ENCODE peak calls at places on chromosomes 12 and 14, in nine cellular contexts. Z is HepG2, Q is psoas muscle, R is left ventricle myocardium inferior, S is lower lobe of right lung, M is PC-9, U is Peyer's patch, P is GM23338, B is OCI-LY7. O is an unnamed sample.

GRCh38 chr12:125151284-125151683 is 86.0 kb downstream of the AACS start:
- DNase-seq in Z (peak; percentile 18), Q (no peak), R (no peak), S (no peak), M (no peak), U (no peak), P (peak; percentile 72), B (no peak), O (no peak)

GRCh38 chr12:124914392-124915248 is at the start of gene UBC:
- DNase-seq in Z (peak; percentile 76), Q (peak; percentile 91), R (peak; percentile 90), S (peak; percentile 91), M (peak; percentile 70), U (peak; percentile 93), P (peak; percentile 95), B (peak; percentile 95), O (peak; percentile 94)

GRCh38 chr14:52112336-52113018 is 43.6 kb upstream of the NID2 start:
- DNase-seq in Z (no peak), Q (no peak), R (no peak), S (no peak), M (peak; percentile 57), U (no peak), P (no peak), B (no peak), O (no peak)

GRCh38 chr12:80805106-80805505 is 88.4 kb downstream of the MYF5 start:
- DNase-seq in Z (no peak), Q (no peak), R (no peak), S (no peak), M (no peak), U (no peak), P (no peak), B (no peak), O (no peak)

GRCh38 chr12:76714861-76715260 is 49.1 kb upstream of the ZDHHC17 start:
- DNase-seq in Z (no peak), Q (no peak), R (no peak), S (no peak), M (no peak), U (no peak), P (no peak), B (no peak), O (no peak)

GRCh38 chr12:132318618-132319033 is 10.8 kb downstream of the GALNT9 start:
- DNase-seq in Z (no peak), Q (peak; percentile 7), R (no peak), S (peak; percentile 40), M (no peak), U (no peak), P (no peak), B (no peak), O (no peak)

GRCh38 chr14:81062816-81063215 is 107.4 kb downstream of the TSHR start:
- DNase-seq in Z (peak; percentile 10), Q (no peak), R (no peak), S (no peak), M (no peak), U (no peak), P (peak; percentile 76), B (peak; percentile 72), O (peak; percentile 14)

GRCh38 chr12:59672273-59672672 is 76.4 kb downstream of the SLC16A7 start:
- DNase-seq in Z (no peak), Q (no peak), R (no peak), S (no peak), M (no peak), U (no peak), P (peak; percentile 18), B (no peak), O (no peak)

GRCh38 chr12:42968426-42968825 is 378.9 kb upstream of the PRICKLE1 start:
- DNase-seq in Z (no peak), Q (no peak), R (no peak), S (no peak), M (no peak), U (no peak), P (no peak), B (no peak), O (no peak)

GRCh38 chr12:53070901-53071492 is 8.2 kb downstream of the SPRYD3 start:
- DNase-seq in Z (no peak), Q (peak; percentile 20), R (no peak), S (no peak), M (no peak), U (peak; percentile 32), P (no peak), B (no peak), O (no peak)

GRCh38 chr12:42156232-42156631 is 11.6 kb upstream of the GXYLT1 start:
- DNase-seq in Z (no peak), Q (no peak), R (no peak), S (no peak), M (no peak), U (no peak), P (no peak), B (no peak), O (no peak)

GRCh38 chr12:82207556-82207955 is 150.6 kb downstream of the CCDC59 start:
- DNase-seq in Z (no peak), Q (no peak), R (no peak), S (no peak), M (no peak), U (no peak), P (no peak), B (no peak), O (no peak)

GRCh38 chr14:99590746-99591555 is 13.1 kb downstream of the CCDC85C start:
- DNase-seq in Z (no peak), Q (no peak), R (no peak), S (no peak), M (no peak), U (no peak), P (no peak), B (no peak), O (peak; percentile 84)

GRCh38 chr14:103748539-103748867 is 32.9 kb downstream of the ZFYVE21 start:
- DNase-seq in Z (no peak), Q (no peak), R (no peak), S (no peak), M (no peak), U (no peak), P (no peak), B (peak; percentile 92), O (no peak)

GRCh38 chr12:57175428-57176138 is 28.2 kb upstream of the LRP1-AS start:
- DNase-seq in Z (peak; percentile 39), Q (peak; percentile 86), R (peak; percentile 87), S (peak; percentile 82), M (peak; percentile 60), U (peak; percentile 83), P (peak; percentile 94), B (peak; percentile 21), O (peak; percentile 82)

DNA sequence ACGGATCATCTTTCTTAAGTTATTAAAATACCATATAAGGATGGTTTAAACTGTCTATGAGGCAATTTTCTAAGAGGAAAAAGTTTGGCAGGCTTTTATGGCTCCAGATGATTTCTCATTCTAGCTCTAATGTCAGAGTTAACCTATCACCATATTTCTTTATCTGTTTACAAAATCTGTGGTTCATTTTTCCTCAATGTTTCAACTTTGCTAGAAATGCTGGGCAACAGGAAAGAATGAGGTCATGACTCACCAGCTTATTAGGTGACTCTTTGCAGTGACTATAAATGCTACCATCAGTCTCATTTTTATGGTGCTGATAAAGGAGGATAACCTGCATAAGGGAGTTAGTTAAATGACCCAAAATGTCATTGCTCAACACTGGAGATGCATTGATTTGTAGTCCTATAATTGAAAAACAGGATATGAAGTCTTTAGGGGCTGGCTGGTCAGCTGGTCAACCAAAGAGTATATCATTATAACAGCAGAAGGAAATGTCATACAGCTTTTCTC is 45.3 kb upstream of the RAP1B start:
- DNase-seq in Z (no peak), Q (no peak), R (no peak), S (no peak), M (peak; percentile 96), U (no peak), P (no peak), B (no peak), O (peak; percentile 31)
- H3K4me1 ChIP-seq in Z (no peaks in the 10 kb centered on the region), Q (peaks cover 3% of the 10 kb centered on the region), R (peaks cover 3% of the 10 kb centered on the region), S (peaks cover 9% of the 10 kb centered on the region), M (peaks cover 24% of the 10 kb centered on the region), U (no peaks in the 10 kb centered on the region), P (no peaks in the 10 kb centered on the region), B (no peaks in the 10 kb centered on the region), O (peaks cover 18% of the 10 kb centered on the region)

GRCh38 chr12:50787618-50788017 is 23.7 kb downstream of the ATF1 start:
- DNase-seq in Z (no peak), Q (no peak), R (no peak), S (no peak), M (no peak), U (no peak), P (no peak), B (no peak), O (no peak)

GRCh38 chr12:50790081-50790480 is 26.2 kb downstream of the ATF1 start:
- DNase-seq in Z (no peak), Q (no peak), R (no peak), S (no peak), M (no peak), U (no peak), P (no peak), B (no peak), O (no peak)

GRCh38 chr12:50785406-50785805 is 21.5 kb downstream of the ATF1 start:
- DNase-seq in Z (no peak), Q (no peak), R (no peak), S (no peak), M (no peak), U (no peak), P (no peak), B (no peak), O (no peak)

GRCh38 chr12:50786498-50787231 is 22.8 kb downstream of the ATF1 start:
- DNase-seq in Z (peak; percentile 90), Q (no peak), R (no peak), S (no peak), M (peak; percentile 99), U (no peak), P (peak; percentile 14), B (no peak), O (no peak)

GRCh38 chr12:50788562-50788961 is 24.7 kb downstream of the ATF1 start:
- DNase-seq in Z (peak; percentile 32), Q (no peak), R (no peak), S (no peak), M (peak; percentile 37), U (no peak), P (no peak), B (no peak), O (no peak)
- H3K36me3 ChIP-seq in Z (peaks cover 1% of the 10 kb centered on the region), Q (peaks cover 10% of the 10 kb centered on the region), R (peaks cover 14% of the 10 kb centered on the region), S (peaks cover 6% of the 10 kb centered on the region), M (peaks cover 7% of the 10 kb centered on the region), U (no peaks in the 10 kb centered on the region), P (no peaks in the 10 kb centered on the region), B (peaks cover 50% of the 10 kb centered on the region), O (no peaks in the 10 kb centered on the region)

GRCh38 chr12:69287556-69287955 is 48.2 kb downstream of the CPSF6 start:
- DNase-seq in Z (no peak), Q (no peak), R (no peak), S (no peak), M (no peak), U (no peak), P (no peak), B (no peak), O (no peak)

GRCh38 chr12:69290545-69291277 is 51.3 kb downstream of the CPSF6 start:
- DNase-seq in Z (peak; percentile 82), Q (peak; percentile 34), R (peak; percentile 57), S (peak; percentile 79), M (peak; percentile 53), U (peak; percentile 77), P (peak; percentile 97), B (peak; percentile 87), O (peak; percentile 79)

GRCh38 chr12:69291278-69291593 is 51.9 kb downstream of the CPSF6 start:
- DNase-seq in Z (no peak), Q (no peak), R (no peak), S (no peak), M (no peak), U (no peak), P (no peak), B (no peak), O (no peak)
- TF ChIP-seq CTCF in Z (no peak), Q (no peak), R (peak; percentile 7), S (no peak), M (peak; percentile 49), U (no peak), P (no peak), B (peak; percentile 25), O (no peak)

GRCh38 chr14:54653764-54654469 is 87.0 kb downstream of the SAMD4A start:
- DNase-seq in Z (peak; percentile 85), Q (peak; percentile 53), R (peak; percentile 55), S (no peak), M (peak; percentile 89), U (no peak), P (no peak), B (no peak), O (peak; percentile 41)
- H3K4me1 ChIP-seq in Z (peaks cover 99% of the 10 kb centered on the region), Q (peaks cover 76% of the 10 kb centered on the region), R (peaks cover 83% of the 10 kb centered on the region), S (peaks cover 51% of the 10 kb centered on the region), M (peaks cover 83% of the 10 kb centered on the region), U (no peaks in the 10 kb centered on the region), P (peaks cover 24% of the 10 kb centered on the region), B (no peaks in the 10 kb centered on the region), O (peaks cover 53% of the 10 kb centered on the region)